ENCODE peak calls at places on chromosomes 12 and 14, in seven cellular contexts. One of them, this sample, is unnamed.
A peak's percentile ranks its signal among the peaks of the same experiment; 100 is the strongest.

GRCh38 chr12:46677749-46678148 is 148.0 kb downstream of the SLC38A4 start:
- DNase-seq in Panc1: no peak
- DNase-seq in HS-5: no peak
- DNase-seq in stimulated activated CD4-positive, alpha-beta T cell treated with anti-CD3 and anti-CD28 coated beads, Interleukin-2, amount 100 ng/mL, for 48 hours: no peak
- DNase-seq in osteocyte: no peak
- DNase-seq in KBM-7: peak; percentile 30
- DNase-seq in cardiac muscle cell: peak; percentile 63
- DNase-seq in this sample: no peak

GRCh38 chr12:54538136-54538700 is 11.2 kb upstream of the PDE1B start:
- DNase-seq in Panc1: no peak
- DNase-seq in osteocyte: no peak
- DNase-seq in cardiac muscle cell: no peak
- DNase-seq in HS-5: no peak
- DNase-seq in stimulated activated CD4-positive, alpha-beta T cell treated with anti-CD3 and anti-CD28 coated beads, Interleukin-2, amount 100 ng/mL, for 48 hours: no peak
- DNase-seq in KBM-7: no peak
- DNase-seq in this sample: no peak

GRCh38 chr12:73906757-73907156 is 630.9 kb upstream of the ATXN7L3B start:
- DNase-seq in osteocyte: no peak
- DNase-seq in stimulated activated CD4-positive, alpha-beta T cell treated with anti-CD3 and anti-CD28 coated beads, Interleukin-2, amount 100 ng/mL, for 48 hours: no peak
- DNase-seq in cardiac muscle cell: no peak
- DNase-seq in HS-5: no peak
- DNase-seq in Panc1: no peak
- DNase-seq in KBM-7: no peak
- DNase-seq in this sample: no peak

GRCh38 chr14:59101441-59101840 is 87.0 kb upstream of the DAAM1 start:
- DNase-seq in HS-5: no peak
- DNase-seq in cardiac muscle cell: no peak
- DNase-seq in Panc1: no peak
- DNase-seq in KBM-7: no peak
- DNase-seq in stimulated activated CD4-positive, alpha-beta T cell treated with anti-CD3 and anti-CD28 coated beads, Interleukin-2, amount 100 ng/mL, for 48 hours: no peak
- DNase-seq in osteocyte: no peak
- DNase-seq in this sample: no peak

GRCh38 chr14:52950410-52950897 is 396 bp downstream of the FERMT2 start:
- DNase-seq in HS-5: no peak
- DNase-seq in osteocyte: no peak
- DNase-seq in KBM-7: peak; percentile 5
- DNase-seq in cardiac muscle cell: peak; percentile 50
- DNase-seq in stimulated activated CD4-positive, alpha-beta T cell treated with anti-CD3 and anti-CD28 coated beads, Interleukin-2, amount 100 ng/mL, for 48 hours: no peak
- DNase-seq in Panc1: no peak
- DNase-seq in this sample: peak; percentile 42

GRCh38 chr12:75784591-75784990 is 247.0 kb downstream of the PHLDA1 start:
- DNase-seq in osteocyte: no peak
- DNase-seq in stimulated activated CD4-positive, alpha-beta T cell treated with anti-CD3 and anti-CD28 coated beads, Interleukin-2, amount 100 ng/mL, for 48 hours: no peak
- DNase-seq in Panc1: no peak
- DNase-seq in cardiac muscle cell: peak; percentile 23
- DNase-seq in KBM-7: peak; percentile 44
- DNase-seq in HS-5: no peak
- DNase-seq in this sample: peak; percentile 46

GRCh38 chr12:31740618-31741017 is 11.8 kb upstream of the AMN1 start:
- DNase-seq in KBM-7: peak; percentile 44
- DNase-seq in Panc1: no peak
- DNase-seq in cardiac muscle cell: no peak
- DNase-seq in stimulated activated CD4-positive, alpha-beta T cell treated with anti-CD3 and anti-CD28 coated beads, Interleukin-2, amount 100 ng/mL, for 48 hours: no peak
- DNase-seq in HS-5: no peak
- DNase-seq in osteocyte: peak; percentile 13
- DNase-seq in this sample: no peak

GRCh38 chr12:71935594-71935993 is 3.1 kb upstream of the TPH2 start:
- DNase-seq in HS-5: no peak
- DNase-seq in KBM-7: no peak
- DNase-seq in stimulated activated CD4-positive, alpha-beta T cell treated with anti-CD3 and anti-CD28 coated beads, Interleukin-2, amount 100 ng/mL, for 48 hours: no peak
- DNase-seq in cardiac muscle cell: no peak
- DNase-seq in Panc1: no peak
- DNase-seq in osteocyte: no peak
- DNase-seq in this sample: no peak

GRCh38 chr14:95363468-95363954 is 43.8 kb upstream of the CLMN start:
- DNase-seq in KBM-7: no peak
- DNase-seq in HS-5: no peak
- DNase-seq in Panc1: no peak
- DNase-seq in osteocyte: no peak
- DNase-seq in cardiac muscle cell: peak; percentile 25
- DNase-seq in stimulated activated CD4-positive, alpha-beta T cell treated with anti-CD3 and anti-CD28 coated beads, Interleukin-2, amount 100 ng/mL, for 48 hours: no peak
- DNase-seq in this sample: no peak

GRCh38 chr12:131438874-131439273 is 272.0 kb upstream of the SFSWAP start:
- DNase-seq in KBM-7: no peak
- DNase-seq in HS-5: no peak
- DNase-seq in Panc1: no peak
- DNase-seq in stimulated activated CD4-positive, alpha-beta T cell treated with anti-CD3 and anti-CD28 coated beads, Interleukin-2, amount 100 ng/mL, for 48 hours: no peak
- DNase-seq in osteocyte: peak; percentile 81
- DNase-seq in cardiac muscle cell: no peak
- DNase-seq in this sample: no peak

GRCh38 chr14:71932229-71932951 is at the start of gene RGS6:
- DNase-seq in stimulated activated CD4-positive, alpha-beta T cell treated with anti-CD3 and anti-CD28 coated beads, Interleukin-2, amount 100 ng/mL, for 48 hours: peak; percentile 24
- DNase-seq in Panc1: no peak
- DNase-seq in osteocyte: no peak
- DNase-seq in cardiac muscle cell: peak; percentile 16
- DNase-seq in HS-5: no peak
- DNase-seq in KBM-7: no peak
- DNase-seq in this sample: no peak

GRCh38 chr12:124277394-124278222 is 17.3 kb upstream of the RFLNA start:
- DNase-seq in cardiac muscle cell: no peak
- DNase-seq in Panc1: no peak
- DNase-seq in osteocyte: no peak
- DNase-seq in KBM-7: peak; percentile 27
- DNase-seq in stimulated activated CD4-positive, alpha-beta T cell treated with anti-CD3 and anti-CD28 coated beads, Interleukin-2, amount 100 ng/mL, for 48 hours: no peak
- DNase-seq in HS-5: no peak
- DNase-seq in this sample: no peak

GRCh38 chr14:72974661-72975060 is 48.4 kb downstream of the DCAF4 start:
- DNase-seq in stimulated activated CD4-positive, alpha-beta T cell treated with anti-CD3 and anti-CD28 coated beads, Interleukin-2, amount 100 ng/mL, for 48 hours: no peak
- DNase-seq in KBM-7: no peak
- DNase-seq in osteocyte: no peak
- DNase-seq in HS-5: no peak
- DNase-seq in cardiac muscle cell: no peak
- DNase-seq in Panc1: no peak
- DNase-seq in this sample: no peak

GRCh38 chr12:109244043-109244442 is 65.0 kb downstream of the FOXN4 start:
- DNase-seq in stimulated activated CD4-positive, alpha-beta T cell treated with anti-CD3 and anti-CD28 coated beads, Interleukin-2, amount 100 ng/mL, for 48 hours: no peak
- DNase-seq in osteocyte: no peak
- DNase-seq in cardiac muscle cell: peak; percentile 2
- DNase-seq in KBM-7: no peak
- DNase-seq in HS-5: no peak
- DNase-seq in Panc1: no peak
- DNase-seq in this sample: no peak

GRCh38 chr12:76219806-76220205 is 128.4 kb downstream of the BBS10 start:
- DNase-seq in Panc1: no peak
- DNase-seq in HS-5: no peak
- DNase-seq in KBM-7: no peak
- DNase-seq in osteocyte: no peak
- DNase-seq in stimulated activated CD4-positive, alpha-beta T cell treated with anti-CD3 and anti-CD28 coated beads, Interleukin-2, amount 100 ng/mL, for 48 hours: no peak
- DNase-seq in cardiac muscle cell: no peak
- DNase-seq in this sample: no peak

GRCh38 chr12:7501031-7501585 is 2.5 kb downstream of the CD163 start:
- DNase-seq in stimulated activated CD4-positive, alpha-beta T cell treated with anti-CD3 and anti-CD28 coated beads, Interleukin-2, amount 100 ng/mL, for 48 hours: no peak
- DNase-seq in KBM-7: no peak
- DNase-seq in HS-5: peak; percentile 41
- DNase-seq in cardiac muscle cell: no peak
- DNase-seq in osteocyte: no peak
- DNase-seq in Panc1: no peak
- DNase-seq in this sample: peak; percentile 63

GRCh38 chr14:104609666-104610065 is 5.1 kb upstream of the TMEM179 start:
- DNase-seq in stimulated activated CD4-positive, alpha-beta T cell treated with anti-CD3 and anti-CD28 coated beads, Interleukin-2, amount 100 ng/mL, for 48 hours: no peak
- DNase-seq in osteocyte: no peak
- DNase-seq in cardiac muscle cell: no peak
- DNase-seq in HS-5: no peak
- DNase-seq in Panc1: no peak
- DNase-seq in KBM-7: no peak
- DNase-seq in this sample: no peak

GRCh38 chr14:76687611-76688372 is 73.5 kb upstream of the VASH1 start:
- DNase-seq in stimulated activated CD4-positive, alpha-beta T cell treated with anti-CD3 and anti-CD28 coated beads, Interleukin-2, amount 100 ng/mL, for 48 hours: no peak
- DNase-seq in KBM-7: no peak
- DNase-seq in osteocyte: peak; percentile 66
- DNase-seq in Panc1: no peak
- DNase-seq in cardiac muscle cell: no peak
- DNase-seq in HS-5: no peak
- DNase-seq in this sample: no peak

GRCh38 chr12:80262372-80263170 is 163.2 kb downstream of the OTOGL start:
- DNase-seq in HS-5: peak; percentile 48
- DNase-seq in osteocyte: no peak
- DNase-seq in cardiac muscle cell: no peak
- DNase-seq in stimulated activated CD4-positive, alpha-beta T cell treated with anti-CD3 and anti-CD28 coated beads, Interleukin-2, amount 100 ng/mL, for 48 hours: no peak
- DNase-seq in Panc1: no peak
- DNase-seq in KBM-7: no peak
- DNase-seq in this sample: peak; percentile 46

This sample was measured in HS-27A.